ENCODE peak calls at places on chromosomes 1 and 21, in ten cellular contexts. S, T, W, O, L, D, J, B, U and H are unnamed samples.

GRCh38 chr1:180765156-180765555 is 133.3 kb downstream of the XPR1 start:
- DNase-seq in S (no peak), T (peak), W (no peak), O (no peak), L (no peak), D (no peak), J (no peak), B (no peak), U (peak), H (no peak)

GRCh38 chr1:42340093-42340492 is 5.1 kb upstream of the FOXJ3 start:
- DNase-seq in S (no peak), T (peak), W (peak), O (no peak), L (no peak), D (peak), J (no peak), B (no peak), U (peak), H (peak)

GRCh38 chr1:8097077-8097799 is 71.1 kb upstream of the ERRFI1 start:
- DNase-seq in S (peak), T (peak), W (peak), O (peak), L (peak), D (no peak), J (no peak), B (no peak), U (peak), H (peak)

GRCh38 chr1:111489604-111490003 is 13.8 kb downstream of the ADORA3 start:
- DNase-seq in S (no peak), T (no peak), W (no peak), O (no peak), L (no peak), D (no peak), J (no peak), B (no peak), U (no peak), H (no peak)

GRCh38 chr1:230010618-230011332 is 56.3 kb upstream of the GALNT2 start:
- DNase-seq in S (no peak), T (peak), W (no peak), O (no peak), L (no peak), D (no peak), J (no peak), B (no peak), U (no peak), H (no peak)

GRCh38 chr1:246425139-246425794 is 81.8 kb downstream of the SMYD3 start:
- DNase-seq in S (peak), T (peak), W (no peak), O (no peak), L (no peak), D (no peak), J (no peak), B (no peak), U (no peak), H (peak)

GRCh38 chr1:11946647-11947046 is 12.1 kb downstream of the PLOD1 start:
- DNase-seq in S (no peak), T (no peak), W (no peak), O (no peak), L (no peak), D (no peak), J (no peak), B (no peak), U (no peak), H (no peak)

GRCh38 chr21:32803651-32804050 is 32.1 kb upstream of the PAXBP1 start:
- DNase-seq in S (no peak), T (peak), W (peak), O (no peak), L (no peak), D (no peak), J (no peak), B (no peak), U (peak), H (no peak)

GRCh38 chr21:35102488-35103407 is 53.6 kb upstream of the RUNX1 start:
- DNase-seq in S (no peak), T (no peak), W (no peak), O (no peak), L (no peak), D (no peak), J (no peak), B (peak), U (peak), H (peak)

GRCh38 chr1:236692128-236692527 is 5.8 kb downstream of the ACTN2 start:
- DNase-seq in S (no peak), T (no peak), W (no peak), O (no peak), L (no peak), D (no peak), J (no peak), B (no peak), U (no peak), H (no peak)

GRCh38 chr1:150150511-150151021 is 850 bp downstream of the PLEKHO1 start:
- DNase-seq in S (no peak), T (no peak), W (peak), O (no peak), L (no peak), D (peak), J (no peak), B (no peak), U (no peak), H (peak)

GRCh38 chr1:92211166-92211565 is 6.5 kb upstream of the C1orf146 start:
- DNase-seq in S (no peak), T (peak), W (peak), O (no peak), L (no peak), D (no peak), J (no peak), B (no peak), U (peak), H (peak)

GRCh38 chr1:53328490-53329182 is 766 bp upstream of the LRP8 start:
- DNase-seq in S (no peak), T (no peak), W (no peak), O (no peak), L (no peak), D (peak), J (no peak), B (peak), U (no peak), H (no peak)

GRCh38 chr21:37368536-37369279 is 2.1 kb downstream of the DYRK1A start:
- DNase-seq in S (peak), T (peak), W (peak), O (no peak), L (no peak), D (no peak), J (no peak), B (peak), U (peak), H (peak)

GRCh38 chr1:106600626-106601025 is 455.8 kb upstream of the PRMT6 start:
- DNase-seq in S (no peak), T (peak), W (no peak), O (no peak), L (no peak), D (no peak), J (no peak), B (no peak), U (no peak), H (no peak)

GRCh38 chr1:37998913-37999433 is 6.3 kb downstream of the FHL3 start:
- DNase-seq in S (no peak), T (no peak), W (no peak), O (no peak), L (no peak), D (no peak), J (no peak), B (peak), U (no peak), H (no peak)

GRCh38 chr1:160083968-160084770 is 2.8 kb downstream of the KCNJ9 start:
- DNase-seq in S (peak), T (peak), W (peak), O (peak), L (no peak), D (peak), J (peak), B (no peak), U (no peak), H (peak)

GRCh38 chr1:3672231-3672970 is 20.1 kb downstream of the TP73 start:
- DNase-seq in S (no peak), T (no peak), W (no peak), O (no peak), L (no peak), D (no peak), J (no peak), B (peak), U (no peak), H (no peak)

GRCh38 chr1:3670823-3671251 is 18.5 kb downstream of the TP73 start:
- DNase-seq in S (no peak), T (no peak), W (no peak), O (no peak), L (no peak), D (no peak), J (no peak), B (no peak), U (no peak), H (no peak)

GRCh38 chr1:3672971-3673361 is 20.6 kb downstream of the TP73 start:
- DNase-seq in S (no peak), T (no peak), W (no peak), O (no peak), L (no peak), D (no peak), J (no peak), B (no peak), U (no peak), H (no peak)

GRCh38 chr1:3669971-3670431 is 17.7 kb downstream of the TP73 start:
- DNase-seq in S (no peak), T (no peak), W (no peak), O (no peak), L (no peak), D (no peak), J (no peak), B (no peak), U (no peak), H (no peak)

DNA sequence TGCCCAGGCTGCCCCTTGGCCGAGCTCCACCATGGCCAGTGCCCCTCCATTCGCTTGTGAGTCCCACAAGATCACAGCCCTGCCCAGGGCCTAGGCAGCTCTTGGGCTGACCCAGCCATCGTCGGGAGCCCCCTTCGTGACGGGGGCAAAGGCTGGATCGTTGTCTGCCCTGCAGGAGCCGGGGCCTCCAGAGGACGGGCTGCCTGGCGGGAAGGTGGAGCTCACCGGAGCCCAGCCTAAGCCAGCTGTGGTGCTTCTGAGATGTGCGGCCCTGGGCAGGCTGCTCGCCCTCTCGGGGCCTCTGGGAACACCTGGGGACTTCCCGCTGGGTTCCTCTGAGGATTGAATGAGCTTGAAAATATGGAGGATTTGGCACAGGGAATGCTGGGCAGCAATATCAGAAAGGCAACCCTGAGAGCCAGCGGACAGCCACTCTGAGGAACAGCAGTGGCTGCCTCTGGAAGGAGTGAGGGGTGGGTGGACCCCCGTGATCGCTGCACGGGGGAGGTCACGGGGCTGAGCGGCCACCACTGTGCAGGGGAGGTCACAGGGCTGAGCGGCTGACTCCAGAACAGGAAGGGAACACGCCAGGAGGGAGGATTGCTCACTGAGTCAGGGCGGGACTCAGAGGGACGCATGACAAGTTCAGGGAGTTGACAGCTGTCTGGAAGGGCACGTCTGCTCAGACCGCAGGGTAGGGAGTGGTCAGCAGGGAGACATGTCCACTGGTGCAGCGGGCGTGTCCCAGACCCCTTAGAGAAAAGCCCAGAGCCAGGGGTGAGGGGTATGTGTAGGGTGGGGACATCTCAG is 19.3 kb downstream of the TP73 start:
- DNase-seq in S (no peak), T (no peak), W (no peak), O (no peak), L (no peak), D (no peak), J (no peak), B (no peak), U (no peak), H (no peak)
- H3K4me2 ChIP-seq in S (no peak), T (no peak), W (no peak), O (peak), L (peak), D (no peak), J (no peak), B (no peak), U (no peak), H (no peak)

DNA sequence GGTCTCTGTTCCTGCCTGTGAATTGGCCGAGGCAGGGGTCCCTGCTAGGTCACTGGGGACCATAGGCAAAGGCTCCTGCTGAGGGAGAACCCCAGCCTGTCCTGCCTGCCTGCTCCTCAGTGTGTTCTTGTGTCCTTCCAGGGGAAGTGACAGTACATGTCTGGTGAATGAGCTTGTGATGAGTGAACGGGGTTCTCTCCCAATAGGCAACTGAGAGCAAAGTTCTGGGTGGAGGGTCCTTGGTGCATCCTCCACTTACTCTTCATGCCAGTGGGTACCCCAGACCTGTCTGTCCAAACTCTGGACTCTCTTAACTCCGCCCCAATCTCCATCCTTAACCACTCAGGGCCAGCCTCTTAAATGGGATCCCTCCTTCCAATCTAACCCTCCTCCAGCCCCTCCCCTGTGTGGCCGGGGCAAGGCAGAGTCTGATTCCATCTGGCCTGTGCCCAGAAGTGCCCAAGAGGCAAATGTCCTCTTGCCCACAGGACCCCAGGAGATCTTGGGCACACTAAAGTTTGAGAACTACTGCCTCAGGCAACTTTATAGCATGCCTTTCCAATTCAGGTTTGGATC is 2.0 kb downstream of the XKR8 start:
- DNase-seq in S (no peak), T (no peak), W (peak), O (no peak), L (no peak), D (no peak), J (no peak), B (peak), U (no peak), H (no peak)
- H3K4me2 ChIP-seq in S (no peak), T (peak), W (peak), O (peak), L (no peak), D (peak), J (no peak), B (peak), U (peak), H (peak)

GRCh38 chr1:10688409-10688786 is 108.0 kb downstream of the CASZ1 start:
- DNase-seq in S (no peak), T (no peak), W (no peak), O (no peak), L (no peak), D (no peak), J (no peak), B (no peak), U (no peak), H (no peak)

GRCh38 chr1:10686404-10687040 is 109.9 kb downstream of the CASZ1 start:
- DNase-seq in S (no peak), T (no peak), W (no peak), O (no peak), L (no peak), D (no peak), J (no peak), B (no peak), U (no peak), H (no peak)

GRCh38 chr1:10685851-10686403 is 110.5 kb downstream of the CASZ1 start:
- DNase-seq in S (no peak), T (peak), W (peak), O (no peak), L (no peak), D (no peak), J (no peak), B (no peak), U (peak), H (no peak)

GRCh38 chr1:10687782-10688408 is 108.6 kb downstream of the CASZ1 start:
- DNase-seq in S (no peak), T (no peak), W (peak), O (no peak), L (no peak), D (no peak), J (no peak), B (no peak), U (no peak), H (no peak)

DNA sequence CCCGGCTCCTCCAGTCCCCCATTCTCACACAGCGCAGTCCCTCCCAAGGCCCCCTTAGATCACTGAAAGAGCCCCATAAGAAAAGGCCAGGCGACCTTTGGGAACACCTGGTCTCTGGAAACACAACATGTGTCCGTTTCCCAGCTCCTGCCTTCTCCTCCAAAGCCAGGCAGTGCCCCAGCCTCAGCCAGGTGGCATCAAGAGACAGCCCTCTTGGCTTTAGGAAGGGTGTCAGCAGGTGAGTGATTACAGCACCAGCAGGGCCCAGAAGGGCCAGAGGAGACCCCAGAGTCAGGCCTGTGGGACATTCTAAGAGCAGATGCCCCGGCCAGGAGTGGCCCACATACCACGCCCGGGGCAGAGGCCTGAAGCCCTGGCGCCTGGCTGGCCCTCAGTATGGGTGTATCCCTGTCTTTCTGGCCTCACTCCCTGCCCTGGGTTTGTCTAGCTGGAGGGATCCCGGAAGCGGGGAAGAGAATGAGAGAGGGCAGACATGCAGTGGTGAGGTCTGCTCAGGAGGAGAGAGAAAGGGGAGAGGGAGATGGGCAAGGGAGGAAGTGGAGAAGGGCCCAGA is 109.2 kb downstream of the CASZ1 start:
- DNase-seq in S (no peak), T (no peak), W (no peak), O (no peak), L (no peak), D (no peak), J (no peak), B (no peak), U (no peak), H (no peak)
- H3K4me2 ChIP-seq in S (no peak), T (no peak), W (no peak), O (peak), L (no peak), D (no peak), J (no peak), B (no peak), U (no peak), H (no peak)

GRCh38 chr1:44785501-44786137 is 2.4 kb downstream of the BEST4 start:
- DNase-seq in S (no peak), T (no peak), W (no peak), O (no peak), L (no peak), D (no peak), J (no peak), B (no peak), U (no peak), H (no peak)
- H3K4me2 ChIP-seq in S (peak), T (peak), W (peak), O (peak), L (peak), D (peak), J (peak), B (peak), U (peak), H (peak)

GRCh38 chr1:210655511-210655910 is 326.8 kb downstream of the HHAT start:
- DNase-seq in S (no peak), T (peak), W (no peak), O (no peak), L (no peak), D (no peak), J (no peak), B (no peak), U (peak), H (no peak)
- H3K4me2 ChIP-seq in S (no peak), T (no peak), W (no peak), O (no peak), L (no peak), D (no peak), J (no peak), B (no peak), U (no peak), H (no peak)

GRCh38 chr1:39840507-39840906 is 42.8 kb downstream of the TRIT1 start:
- DNase-seq in S (no peak), T (no peak), W (no peak), O (no peak), L (no peak), D (no peak), J (no peak), B (no peak), U (no peak), H (no peak)
- H3K4me2 ChIP-seq in S (no peak), T (no peak), W (no peak), O (no peak), L (no peak), D (no peak), J (no peak), B (no peak), U (no peak), H (no peak)

GRCh38 chr1:64955093-64956066 is 11.0 kb downstream of the JAK1 start:
- DNase-seq in S (no peak), T (no peak), W (no peak), O (no peak), L (no peak), D (no peak), J (no peak), B (no peak), U (no peak), H (no peak)
- H3K4me2 ChIP-seq in S (no peak), T (no peak), W (no peak), O (no peak), L (peak), D (no peak), J (no peak), B (no peak), U (no peak), H (no peak)

GRCh38 chr1:109259674-109260557 is 10.6 kb downstream of the CELSR2 start:
- DNase-seq in S (no peak), T (no peak), W (no peak), O (no peak), L (no peak), D (peak), J (no peak), B (no peak), U (no peak), H (no peak)
- H3K4me2 ChIP-seq in S (no peak), T (no peak), W (no peak), O (no peak), L (no peak), D (peak), J (no peak), B (no peak), U (no peak), H (no peak)

DNA sequence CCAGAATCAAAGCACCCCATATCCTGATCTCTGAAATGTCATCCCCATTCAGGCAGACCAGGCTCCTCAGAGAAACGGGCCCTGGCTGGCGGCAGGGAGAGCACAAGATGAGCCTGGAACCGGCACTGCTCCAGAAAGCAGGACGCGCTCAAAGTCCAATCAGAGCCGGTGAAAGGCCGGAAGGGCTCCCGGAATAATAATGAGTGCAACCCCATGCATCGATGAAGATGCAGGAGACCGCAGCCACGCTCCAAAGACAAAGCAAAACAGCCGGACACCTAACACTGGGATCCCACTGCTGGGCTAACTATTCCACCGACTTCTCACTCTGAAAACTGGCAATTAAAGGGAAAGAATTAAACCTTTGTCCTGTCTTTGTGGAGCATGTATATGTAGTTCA is 95.5 kb downstream of the NPHP4 start:
- DNase-seq in S (no peak), T (no peak), W (no peak), O (no peak), L (no peak), D (peak), J (no peak), B (no peak), U (no peak), H (no peak)
- H3K4me2 ChIP-seq in S (no peak), T (no peak), W (no peak), O (no peak), L (no peak), D (peak), J (no peak), B (no peak), U (no peak), H (no peak)